ENCODE peak calls at places on chromosomes 6 and 20, in nine cellular contexts. F is lung; Z is uterus; E is stomach; P is mesothelial cell of epicardium; M is thyroid gland; C is fibroblast of the aortic adventitia; D is CD8-positive, alpha-beta T cell; T is natural killer cell. K is an unnamed sample.

GRCh38 chr6:99467509-99468106 is 42.5 kb upstream of the PNISR start:
- DNase-seq in F (no peak), Z (no peak), E (no peak), P (no peak), M (no peak), C (peak; percentile 52), D (no peak), T (no peak), K (no peak)

GRCh38 chr6:142966294-142966693 is 21.3 kb upstream of the HIVEP2 start:
- DNase-seq in F (no peak), Z (no peak), E (no peak), P (no peak), M (no peak), C (no peak), D (no peak), T (no peak), K (no peak)

GRCh38 chr6:129368970-129369369 is 341.0 kb downstream of the ARHGAP18 start:
- DNase-seq in F (no peak), Z (no peak), E (no peak), P (no peak), M (no peak), C (no peak), D (no peak), T (no peak), K (no peak)

GRCh38 chr6:142045380-142046270 is 87.1 kb upstream of the GJE1 start:
- DNase-seq in F (no peak), Z (no peak), E (no peak), P (no peak), M (no peak), C (peak; percentile 68), D (no peak), T (no peak), K (no peak)

GRCh38 chr6:44247338-44248302 is 719 bp downstream of the HSP90AB1 start:
- DNase-seq in F (peak; percentile 77), Z (peak; percentile 75), E (peak; percentile 80), P (no peak), M (peak; percentile 79), C (peak; percentile 53), D (peak; percentile 86), T (peak; percentile 94), K (peak; percentile 89)

GRCh38 chr6:68139130-68139529 is 496.0 kb upstream of the ADGRB3 start:
- DNase-seq in F (no peak), Z (no peak), E (no peak), P (no peak), M (no peak), C (no peak), D (no peak), T (no peak), K (no peak)

GRCh38 chr6:126228001-126228791 is 111.7 kb upstream of the CENPW start:
- DNase-seq in F (no peak), Z (peak; percentile 26), E (no peak), P (no peak), M (no peak), C (no peak), D (no peak), T (no peak), K (no peak)

GRCh38 chr20:38084425-38084951 is 50.9 kb downstream of the RPRD1B start:
- DNase-seq in F (no peak), Z (peak; percentile 61), E (no peak), P (no peak), M (no peak), C (peak; percentile 66), D (no peak), T (no peak), K (no peak)

GRCh38 chr6:22748681-22749080 is 179.3 kb downstream of the HDGFL1 start:
- DNase-seq in F (no peak), Z (no peak), E (no peak), P (no peak), M (no peak), C (no peak), D (no peak), T (no peak), K (no peak)

GRCh38 chr20:17611290-17611539 is 41.3 kb downstream of the DSTN start:
- DNase-seq in F (no peak), Z (no peak), E (no peak), P (no peak), M (no peak), C (no peak), D (no peak), T (no peak), K (no peak)

GRCh38 chr20:17612287-17612974 is 42.6 kb downstream of the DSTN start:
- DNase-seq in F (no peak), Z (no peak), E (no peak), P (no peak), M (no peak), C (peak; percentile 57), D (peak; percentile 31), T (peak; percentile 67), K (no peak)

GRCh38 chr20:17612975-17613327 is 43.1 kb downstream of the DSTN start:
- DNase-seq in F (no peak), Z (no peak), E (no peak), P (no peak), M (peak; percentile 3), C (no peak), D (no peak), T (no peak), K (no peak)

GRCh38 chr20:17610566-17611289 is 40.9 kb downstream of the DSTN start:
- DNase-seq in F (no peak), Z (no peak), E (peak; percentile 66), P (no peak), M (no peak), C (no peak), D (peak; percentile 60), T (no peak), K (no peak)

GRCh38 chr20:17611540-17612286 is 41.8 kb downstream of the DSTN start:
- DNase-seq in F (no peak), Z (no peak), E (peak; percentile 72), P (no peak), M (peak; percentile 61), C (peak; percentile 23), D (no peak), T (no peak), K (no peak)
- TF ChIP-seq CTCF in F (no peak), Z (peak; percentile 25), E (no peak), P (peak; percentile 34), M (peak; percentile 45), C (peak; percentile 54), D (peak; percentile 42), T (peak; percentile 1), K (peak; percentile 12)

GRCh38 chr6:148973809-148974208 is 227.0 kb downstream of the UST start:
- DNase-seq in F (no peak), Z (no peak), E (no peak), P (no peak), M (peak; percentile 27), C (peak; percentile 71), D (no peak), T (no peak), K (no peak)
- TF ChIP-seq CTCF in F (no peak), Z (peak; percentile 40), E (no peak), P (peak; percentile 56), M (peak; percentile 28), C (peak; percentile 77), D (no peak), T (no peak), K (no peak)

GRCh38 chr6:27752038-27752885 is 159.9 kb downstream of the OR2B2 start:
- DNase-seq in F (peak; percentile 46), Z (peak; percentile 47), E (peak; percentile 58), P (no peak), M (peak; percentile 54), C (peak; percentile 88), D (peak; percentile 24), T (peak; percentile 34), K (peak; percentile 50)

GRCh38 chr6:27757307-27757706 is 154.9 kb downstream of the OR2B2 start:
- DNase-seq in F (no peak), Z (no peak), E (peak; percentile 33), P (no peak), M (peak; percentile 14), C (no peak), D (peak; percentile 37), T (peak; percentile 33), K (no peak)

GRCh38 chr6:27754408-27754782 is 157.8 kb downstream of the OR2B2 start:
- DNase-seq in F (no peak), Z (no peak), E (no peak), P (no peak), M (no peak), C (no peak), D (no peak), T (no peak), K (no peak)

GRCh38 chr6:27755768-27756167 is 156.4 kb downstream of the OR2B2 start:
- DNase-seq in F (no peak), Z (no peak), E (no peak), P (no peak), M (no peak), C (no peak), D (no peak), T (no peak), K (peak; percentile 60)

DNA sequence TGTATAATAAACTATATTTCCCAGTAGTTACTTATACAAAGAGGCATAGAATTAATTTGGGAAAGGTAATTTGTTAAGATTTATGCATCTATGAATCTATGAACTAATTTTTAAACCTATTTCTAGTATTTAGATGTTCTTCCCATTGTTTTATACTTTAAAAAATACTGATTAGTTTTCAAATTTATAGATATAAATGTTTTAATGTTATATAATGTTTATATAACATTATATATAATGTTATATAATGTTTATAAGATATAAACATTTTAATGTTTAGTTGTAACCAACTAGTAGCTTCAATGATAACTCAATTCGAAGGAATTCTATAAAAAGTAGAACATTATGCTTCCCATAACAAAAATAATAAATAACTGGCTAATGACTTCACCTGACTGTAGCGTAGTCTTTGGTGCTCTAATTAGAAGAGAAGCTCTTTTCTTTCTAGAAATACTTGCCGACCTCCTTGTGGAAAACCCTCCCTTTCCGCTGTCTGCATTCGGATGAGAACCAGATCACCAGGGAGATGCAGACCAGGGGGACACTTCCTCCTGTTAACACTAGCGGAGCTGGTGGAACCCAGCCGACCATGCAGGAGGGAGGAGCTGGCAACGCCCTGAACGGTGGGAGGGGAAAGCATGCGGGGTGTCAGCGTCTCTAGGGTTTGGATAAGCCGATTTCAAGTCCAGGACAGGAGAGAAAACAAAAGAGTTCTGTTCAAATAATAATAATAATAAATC is 158.4 kb downstream of the OR2B2 start:
- DNase-seq in F (peak; percentile 73), Z (peak; percentile 71), E (peak; percentile 37), P (peak; percentile 67), M (peak; percentile 53), C (peak; percentile 68), D (peak; percentile 26), T (peak; percentile 19), K (no peak)
- TF ChIP-seq CTCF in F (no peak), Z (no peak), E (no peak), P (no peak), M (no peak), C (peak; percentile 37), D (no peak), T (no peak), K (no peak)

DNA sequence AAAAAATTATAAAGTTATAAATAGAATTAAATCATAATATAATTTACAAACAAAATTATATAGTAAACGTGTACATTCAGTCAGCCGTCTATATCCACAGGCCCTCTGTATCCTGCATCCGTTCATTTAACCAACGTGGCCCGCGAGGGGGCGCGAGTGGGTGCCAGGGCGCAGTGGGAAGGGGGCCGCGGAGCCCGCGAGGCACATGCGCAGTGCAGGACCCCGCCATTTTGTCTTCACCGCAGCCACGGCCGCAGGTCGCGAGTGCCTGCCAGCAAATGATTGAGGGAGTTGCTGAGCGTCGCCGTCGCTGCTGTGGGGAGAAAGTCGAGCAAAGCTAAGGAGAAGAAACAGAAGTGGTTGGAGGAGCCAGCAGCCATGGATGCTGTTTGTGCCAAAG is 53.4 kb upstream of the ECI2 start:
- DNase-seq in F (peak; percentile 18), Z (no peak), E (no peak), P (no peak), M (no peak), C (no peak), D (no peak), T (no peak), K (no peak)
- TF ChIP-seq CTCF in F (no peak), Z (no peak), E (no peak), P (no peak), M (no peak), C (no peak), D (no peak), T (no peak), K (no peak)